ENCODE peak calls at places on chromosomes 7 and 10, in four cellular contexts. I is CD8-positive, alpha-beta T cell; J is IMR-90; D is fibroblast of villous mesenchyme. U is an unnamed sample.

GRCh38 chr10:98195132-98195531 is 60.7 kb downstream of the R3HCC1L start:
- DNase-seq in I (no peak), J (no peak), D (no peak), U (no peak)

GRCh38 chr10:68594405-68594804 is 34.3 kb downstream of the TET1 start:
- DNase-seq in I (no peak), J (peak), D (peak), U (peak)

GRCh38 chr7:155211173-155211572 is 86.5 kb upstream of the INSIG1 start:
- DNase-seq in I (no peak), J (no peak), D (no peak), U (no peak)

GRCh38 chr7:39733881-39734571 is 110.7 kb downstream of the RALA start:
- DNase-seq in I (no peak), J (peak), D (peak), U (peak)

GRCh38 chr10:34078798-34079470 is 736.2 kb downstream of the PARD3 start:
- DNase-seq in I (no peak), J (no peak), D (no peak), U (peak)

GRCh38 chr10:20415684-20416083 is 481.4 kb downstream of the NEBL start:
- DNase-seq in I (no peak), J (no peak), D (no peak), U (no peak)

GRCh38 chr10:4344544-4344994 is 481.4 kb upstream of the AKR1E2 start:
- DNase-seq in I (no peak), J (peak), D (peak), U (peak)

GRCh38 chr10:118471863-118472262 is 123.6 kb downstream of the PRLHR start:
- DNase-seq in I (no peak), J (peak), D (no peak), U (peak)

GRCh38 chr10:91409069-91409868 is 875 bp upstream of the HECTD2 start:
- DNase-seq in I (no peak), J (peak), D (peak), U (peak)

GRCh38 chr7:69399038-69399800 is 199.1 kb upstream of the AUTS2 start:
- DNase-seq in I (no peak), J (no peak), D (peak), U (no peak)

GRCh38 chr7:142439739-142440138 is 181.9 kb upstream of the PRSS58 start:
- DNase-seq in I (no peak), J (no peak), D (no peak), U (no peak)

GRCh38 chr7:11648104-11648503 is 183.9 kb downstream of the THSD7A start:
- DNase-seq in I (no peak), J (no peak), D (no peak), U (no peak)

GRCh38 chr10:84224411-84225028 is 824 bp downstream of the LRIT2 start:
- DNase-seq in I (no peak), J (no peak), D (no peak), U (no peak)

GRCh38 chr10:3774814-3775670 is 10.0 kb downstream of the KLF6 start:
- DNase-seq in I (no peak), J (peak), D (peak), U (peak)

GRCh38 chr10:106189254-106189653 is 975.3 kb downstream of the SORCS1 start:
- DNase-seq in I (no peak), J (no peak), D (peak), U (peak)

GRCh38 chr7:150340024-150340749 is 1.2 kb downstream of the RARRES2 start:
- DNase-seq in I (no peak), J (peak), D (peak), U (peak)

GRCh38 chr10:124279298-124279697 is 139.4 kb downstream of the OAT start:
- DNase-seq in I (no peak), J (no peak), D (no peak), U (no peak)

GRCh38 chr10:101595591-101596433 is 7.7 kb downstream of the DPCD start:
- DNase-seq in I (no peak), J (no peak), D (peak), U (no peak)

DNA sequence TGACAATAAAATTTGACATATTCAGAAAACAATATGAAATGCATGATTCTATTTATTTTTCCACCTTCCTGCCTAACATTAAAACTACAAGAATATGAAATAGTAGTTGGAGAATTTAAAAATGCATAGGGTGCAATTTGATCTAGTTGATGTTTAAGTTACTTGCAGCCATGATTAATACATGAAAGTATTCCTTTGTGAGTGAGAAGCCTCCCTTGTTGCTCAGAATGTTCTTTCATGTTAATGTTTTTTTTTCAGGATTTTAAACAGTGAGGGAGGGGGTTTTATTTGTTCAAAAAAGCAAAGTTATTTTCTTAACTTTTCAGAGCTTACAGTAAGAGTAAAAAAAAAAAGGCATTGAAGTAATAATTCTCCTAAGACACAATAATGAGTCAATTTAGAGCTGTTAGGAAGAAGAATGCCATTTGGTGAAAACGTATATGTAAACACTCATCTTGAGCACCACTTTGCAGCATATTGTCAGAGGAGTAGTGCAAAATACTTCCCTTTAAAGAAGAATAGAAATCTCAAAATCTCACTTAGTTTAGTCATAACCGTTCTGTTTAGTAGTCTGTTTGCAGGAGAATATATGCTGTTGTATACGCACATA is 105.8 kb downstream of the SEMA3A start:
- DNase-seq in I (no peak), J (peak), D (no peak), U (no peak)
- H3K4me3 ChIP-seq in I (no peak), J (no peak), D (no peak), U (no peak)

DNA sequence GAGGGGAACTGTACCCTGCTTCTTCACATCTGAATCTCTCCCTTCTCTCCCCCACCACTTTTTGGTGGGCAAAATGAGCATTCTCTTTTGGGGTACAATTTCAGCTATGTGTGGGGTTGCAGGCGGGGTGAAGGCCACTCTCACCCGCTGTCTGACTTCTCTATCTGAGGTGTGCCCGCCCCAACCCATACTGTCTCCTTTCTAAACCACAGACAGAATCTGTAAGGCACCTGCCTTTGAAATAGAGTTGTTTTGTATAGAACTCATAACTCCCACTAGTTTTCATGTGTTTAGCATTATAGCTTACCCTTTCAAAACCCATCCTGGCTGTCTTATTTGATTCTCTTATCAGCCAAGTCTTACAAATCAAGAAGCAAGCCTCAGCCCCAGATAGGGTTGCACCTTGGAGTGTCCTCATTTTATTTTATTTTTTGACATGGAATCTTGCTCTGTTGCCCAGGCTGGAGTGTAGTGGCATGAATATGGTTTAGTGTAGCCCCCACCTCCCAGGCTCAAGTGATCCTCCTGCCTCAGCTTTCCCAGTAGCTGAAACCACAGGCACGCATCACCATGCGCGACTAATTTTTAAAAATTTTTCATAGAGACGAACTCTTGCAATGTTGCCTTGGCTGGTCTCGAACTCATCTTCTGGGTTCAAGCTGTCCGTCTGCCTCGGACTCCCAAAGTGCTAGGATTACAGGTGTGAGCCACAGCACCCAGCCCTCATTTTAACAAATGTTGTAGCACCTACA is 11.9 kb downstream of the TSPAN14 start:
- DNase-seq in I (peak), J (no peak), D (no peak), U (no peak)
- H3K4me3 ChIP-seq in I (peak), J (no peak), D (no peak), U (no peak)

GRCh38 chr10:81875680-81876252 is 772 bp downstream of the NRG3 start:
- DNase-seq in I (no peak), J (no peak), D (no peak), U (no peak)
- H3K4me3 ChIP-seq in I (peak), J (no peak), D (no peak), U (no peak)

GRCh38 chr7:20383351-20383750 is 52.7 kb downstream of the ITGB8 start:
- DNase-seq in I (no peak), J (no peak), D (no peak), U (peak)

GRCh38 chr7:20388064-20388463 is 57.4 kb downstream of the ITGB8 start:
- DNase-seq in I (no peak), J (no peak), D (no peak), U (no peak)

GRCh38 chr7:20381406-20382034 is 50.8 kb downstream of the ITGB8 start:
- DNase-seq in I (no peak), J (no peak), D (no peak), U (no peak)

DNA sequence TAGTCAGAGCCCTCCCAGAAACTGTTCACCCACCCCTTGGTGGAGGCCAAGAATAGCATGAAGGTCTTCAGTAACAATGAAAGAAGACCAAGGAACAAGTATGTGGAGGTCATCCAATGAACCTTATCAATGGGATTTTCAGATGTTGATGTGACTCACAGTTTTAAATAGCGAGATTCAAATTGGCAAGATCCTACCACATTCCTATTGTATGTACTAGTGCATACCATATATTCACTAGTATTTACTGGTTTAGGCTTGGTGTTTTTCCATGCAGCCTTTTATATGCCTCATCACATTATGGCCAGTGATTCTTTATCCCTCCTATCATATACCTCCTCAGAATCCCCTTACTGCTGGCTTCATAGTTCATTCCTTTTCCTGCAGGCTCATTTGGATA is 54.4 kb downstream of the ITGB8 start:
- DNase-seq in I (no peak), J (peak), D (no peak), U (peak)
- H3K4me3 ChIP-seq in I (no peak), J (no peak), D (no peak), U (no peak)

DNA sequence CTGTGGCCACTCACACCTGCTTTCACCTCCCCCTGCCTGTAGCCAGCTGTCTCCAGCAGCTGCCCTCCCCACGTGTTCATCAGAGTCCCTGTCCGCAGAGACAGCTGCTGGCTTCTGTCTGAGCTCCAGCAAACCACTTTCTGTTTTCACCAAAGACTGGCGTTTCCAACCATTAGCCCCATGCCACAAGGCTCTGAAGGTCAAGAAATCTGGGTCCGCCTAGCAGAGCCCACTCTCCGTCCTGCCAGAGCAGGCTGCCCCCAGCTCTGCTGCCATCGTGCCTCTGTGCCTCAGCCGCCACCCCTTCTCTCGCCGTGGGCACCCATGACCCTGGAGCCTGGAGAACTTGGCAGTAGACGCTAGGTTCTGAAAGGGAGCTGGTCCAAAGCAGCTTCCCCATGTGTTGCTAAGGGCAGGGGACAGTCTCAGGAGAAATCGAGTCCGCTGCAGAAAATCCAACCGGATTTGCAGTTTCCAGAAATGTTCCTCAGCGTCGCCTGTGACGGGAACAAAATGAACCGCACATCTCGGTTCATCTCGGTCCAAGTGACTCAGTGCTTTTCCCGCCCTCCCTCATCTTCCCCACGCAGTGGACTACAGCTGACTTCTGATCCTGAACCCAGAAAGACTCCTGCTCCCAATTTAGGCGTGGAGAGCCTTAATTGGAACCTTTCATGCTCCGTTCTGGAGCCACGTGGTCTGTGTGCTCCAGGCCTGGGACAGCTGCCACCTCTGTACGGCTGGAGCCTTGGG is 28.0 kb downstream of the TMEM120A start:
- DNase-seq in I (no peak), J (no peak), D (peak), U (peak)
- H3K4me3 ChIP-seq in I (no peak), J (no peak), D (no peak), U (no peak)

DNA sequence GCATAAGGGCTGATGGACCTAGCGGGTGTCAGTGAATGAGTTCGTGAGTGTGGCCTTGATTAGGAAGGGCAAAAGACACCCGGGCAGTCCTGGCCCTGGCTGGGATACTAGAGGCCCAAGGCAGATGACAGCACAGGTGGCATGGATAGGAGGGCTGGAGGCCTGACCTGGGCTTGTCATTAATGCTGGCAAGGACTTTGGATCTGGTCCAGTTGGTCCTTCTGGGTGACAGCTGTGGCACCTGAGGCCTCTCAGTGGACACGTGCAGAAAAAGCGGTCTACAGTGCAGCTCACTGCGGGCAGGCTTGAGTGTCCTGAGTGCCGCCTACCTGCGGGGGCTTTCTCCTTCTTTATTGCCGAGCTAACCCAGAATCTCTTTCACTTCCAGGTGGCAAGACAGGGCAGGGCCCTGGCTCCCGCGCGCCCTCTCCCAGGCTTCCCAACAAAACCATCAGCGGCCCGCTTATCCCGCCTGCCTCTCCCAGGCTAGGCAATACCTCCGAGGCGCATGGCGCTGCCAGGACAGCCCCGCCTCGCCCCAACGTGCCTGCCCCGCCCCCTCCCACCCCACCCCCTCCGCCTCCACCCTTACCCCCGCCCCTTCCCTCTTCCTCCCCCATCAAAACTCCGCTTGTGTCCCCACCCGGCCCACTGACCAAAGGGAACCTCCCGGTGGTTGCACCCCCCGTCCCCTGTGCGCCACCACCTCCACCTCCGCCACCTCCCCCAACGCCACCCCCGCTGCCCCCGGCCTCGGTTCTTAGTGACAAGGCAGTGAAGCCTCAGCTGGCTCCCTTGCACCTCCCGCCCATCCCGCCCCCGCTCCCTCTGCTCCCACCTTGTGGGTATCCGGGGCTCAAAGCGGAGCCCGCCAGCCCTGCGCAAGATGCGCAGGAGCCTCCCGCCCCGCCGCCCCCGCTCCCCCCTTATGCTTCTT is 77.4 kb downstream of the WIPF3 start:
- DNase-seq in I (no peak), J (no peak), D (no peak), U (no peak)
- H3K4me3 ChIP-seq in I (no peak), J (no peak), D (no peak), U (no peak)

DNA sequence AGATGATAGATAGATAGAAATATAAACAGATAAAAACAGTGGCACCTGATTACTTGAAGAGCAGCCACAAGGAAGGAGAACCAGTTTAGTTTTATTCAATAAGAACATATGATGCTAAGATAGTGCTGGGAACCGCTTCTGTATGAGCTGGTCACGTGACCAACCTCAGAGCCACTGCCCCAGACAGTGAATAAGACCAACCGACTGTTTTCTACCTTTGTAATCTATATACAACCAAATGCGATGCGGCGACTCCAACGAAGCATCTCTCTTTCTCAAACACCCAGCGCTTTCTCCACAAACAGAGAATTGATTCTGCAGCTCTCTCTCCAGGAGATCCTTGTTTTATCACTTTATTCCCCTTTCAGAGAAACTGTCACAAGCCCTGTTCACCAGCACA is 55.5 kb upstream of the JCAD start:
- DNase-seq in I (no peak), J (peak), D (peak), U (peak)
- H3K4me3 ChIP-seq in I (no peak), J (no peak), D (no peak), U (no peak)

GRCh38 chr7:101165075-101165957 is at the start of gene VGF:
- DNase-seq in I (peak), J (peak), D (peak), U (peak)

GRCh38 chr7:101166603-101166908 is 1.2 kb upstream of the VGF start:
- DNase-seq in I (no peak), J (no peak), D (no peak), U (no peak)

GRCh38 chr7:101166909-101167644 is 1.7 kb upstream of the VGF start:
- DNase-seq in I (no peak), J (peak), D (no peak), U (no peak)

GRCh38 chr7:101167645-101168411 is 2.5 kb upstream of the VGF start:
- DNase-seq in I (no peak), J (no peak), D (no peak), U (no peak)

GRCh38 chr7:101165958-101166602 is 711 bp upstream of the VGF start:
- DNase-seq in I (no peak), J (no peak), D (no peak), U (no peak)
- H3K4me3 ChIP-seq in I (no peak), J (peak), D (peak), U (peak)